ENCODE peak calls at places on chromosomes 6 and 20, in six cellular contexts. One of them, this sample, is unnamed.
A peak's percentile ranks its signal among the peaks of the same experiment; 100 is the strongest.

GRCh38 chr6:24069546-24069945 is 56.5 kb upstream of the NRSN1 start:
- DNase-seq in HCT116: no peak
- DNase-seq in H1: no peak
- DNase-seq in K562: no peak
- DNase-seq in GM12878: no peak
- DNase-seq in HepG2: no peak
- DNase-seq in this sample: no peak

GRCh38 chr6:83854766-83855165 is 1.6 kb downstream of the RIPPLY2 start:
- DNase-seq in HCT116: no peak
- DNase-seq in H1: no peak
- DNase-seq in K562: no peak
- DNase-seq in GM12878: no peak
- DNase-seq in HepG2: no peak
- DNase-seq in this sample: no peak

GRCh38 chr20:51085761-51086160 is 62.9 kb upstream of the KCNG1 start:
- DNase-seq in HCT116: peak; percentile 18
- DNase-seq in H1: no peak
- DNase-seq in K562: peak; percentile 6
- DNase-seq in GM12878: no peak
- DNase-seq in HepG2: no peak
- DNase-seq in this sample: no peak

GRCh38 chr6:83368582-83368981 is 62.3 kb downstream of the ME1 start:
- DNase-seq in HCT116: no peak
- DNase-seq in H1: no peak
- DNase-seq in K562: no peak
- DNase-seq in GM12878: no peak
- DNase-seq in HepG2: no peak
- DNase-seq in this sample: no peak

GRCh38 chr20:17558154-17558940 is 11.5 kb upstream of the DSTN start:
- DNase-seq in HCT116: peak; percentile 88
- DNase-seq in H1: no peak
- DNase-seq in K562: peak; percentile 65
- DNase-seq in GM12878: no peak
- DNase-seq in HepG2: peak; percentile 83
- DNase-seq in this sample: peak; percentile 54

GRCh38 chr6:28982476-28983266 is 22.4 kb downstream of the ZNF311 start:
- DNase-seq in HCT116: no peak
- DNase-seq in H1: no peak
- DNase-seq in K562: peak; percentile 90
- DNase-seq in GM12878: peak; percentile 11
- DNase-seq in HepG2: peak; percentile 87
- DNase-seq in this sample: no peak

GRCh38 chr6:168150551-168151444 is 71.8 kb upstream of the FRMD1 start:
- DNase-seq in HCT116: no peak
- DNase-seq in H1: no peak
- DNase-seq in K562: no peak
- DNase-seq in GM12878: no peak
- DNase-seq in HepG2: no peak
- DNase-seq in this sample: no peak

GRCh38 chr6:24840187-24840586 is 41.5 kb upstream of the ARMH2 start:
- DNase-seq in HCT116: no peak
- DNase-seq in H1: no peak
- DNase-seq in K562: no peak
- DNase-seq in GM12878: no peak
- DNase-seq in HepG2: no peak
- DNase-seq in this sample: no peak

GRCh38 chr20:8454137-8454712 is 322.2 kb downstream of the PLCB1 start:
- DNase-seq in HCT116: peak; percentile 41
- DNase-seq in H1: no peak
- DNase-seq in K562: no peak
- DNase-seq in GM12878: peak; percentile 17
- DNase-seq in HepG2: peak; percentile 65
- DNase-seq in this sample: peak; percentile 9

GRCh38 chr20:6485376-6485775 is 282.1 kb upstream of the BMP2 start:
- DNase-seq in HCT116: no peak
- DNase-seq in H1: no peak
- DNase-seq in K562: no peak
- DNase-seq in GM12878: no peak
- DNase-seq in HepG2: no peak
- DNase-seq in this sample: no peak

GRCh38 chr6:6169141-6169540 is 151.3 kb downstream of the F13A1 start:
- DNase-seq in HCT116: no peak
- DNase-seq in H1: no peak
- DNase-seq in K562: no peak
- DNase-seq in GM12878: no peak
- DNase-seq in HepG2: no peak
- DNase-seq in this sample: peak; percentile 56

GRCh38 chr6:143441680-143442359 is 8.7 kb downstream of the ADAT2 start:
- DNase-seq in HCT116: no peak
- DNase-seq in H1: no peak
- DNase-seq in K562: peak; percentile 10
- DNase-seq in GM12878: no peak
- DNase-seq in HepG2: no peak
- DNase-seq in this sample: no peak

GRCh38 chr6:113361014-113361645 is 496.0 kb upstream of the MARCKS start:
- DNase-seq in HCT116: peak; percentile 66
- DNase-seq in H1: no peak
- DNase-seq in K562: no peak
- DNase-seq in GM12878: no peak
- DNase-seq in HepG2: peak; percentile 82
- DNase-seq in this sample: no peak

GRCh38 chr6:158022749-158023596 is 41.3 kb downstream of the SYNJ2 start:
- DNase-seq in HCT116: no peak
- DNase-seq in H1: no peak
- DNase-seq in K562: no peak
- DNase-seq in GM12878: no peak
- DNase-seq in HepG2: no peak
- DNase-seq in this sample: no peak

GRCh38 chr20:17889226-17889625 is 79.4 kb downstream of the SNX5 start:
- DNase-seq in HCT116: peak; percentile 15
- DNase-seq in H1: no peak
- DNase-seq in K562: no peak
- DNase-seq in GM12878: no peak
- DNase-seq in HepG2: peak; percentile 73
- DNase-seq in this sample: no peak

GRCh38 chr6:6543181-6543879 is 45.2 kb upstream of the LY86 start:
- DNase-seq in HCT116: no peak
- DNase-seq in H1: no peak
- DNase-seq in K562: no peak
- DNase-seq in GM12878: peak; percentile 79
- DNase-seq in HepG2: no peak
- DNase-seq in this sample: no peak

GRCh38 chr6:110419028-110419739 is 3.8 kb upstream of the DDO start:
- DNase-seq in HCT116: no peak
- DNase-seq in H1: no peak
- DNase-seq in K562: no peak
- DNase-seq in GM12878: no peak
- DNase-seq in HepG2: peak; percentile 77
- DNase-seq in this sample: no peak

GRCh38 chr20:20363449-20364015 is 4.4 kb upstream of the INSM1 start:
- DNase-seq in HCT116: no peak
- DNase-seq in H1: no peak
- DNase-seq in K562: no peak
- DNase-seq in GM12878: no peak
- DNase-seq in HepG2: no peak
- DNase-seq in this sample: no peak

GRCh38 chr6:30938730-30939129 is 2.0 kb upstream of the MUCL3 start:
- DNase-seq in HCT116: no peak
- DNase-seq in H1: no peak
- DNase-seq in K562: no peak
- DNase-seq in GM12878: no peak
- DNase-seq in HepG2: no peak
- DNase-seq in this sample: no peak

GRCh38 chr6:168496932-168497331 is 55.9 kb downstream of the SMOC2 start:
- DNase-seq in HCT116: no peak
- DNase-seq in H1: no peak
- DNase-seq in K562: no peak
- DNase-seq in GM12878: no peak
- DNase-seq in HepG2: no peak
- DNase-seq in this sample: no peak

DNA sequence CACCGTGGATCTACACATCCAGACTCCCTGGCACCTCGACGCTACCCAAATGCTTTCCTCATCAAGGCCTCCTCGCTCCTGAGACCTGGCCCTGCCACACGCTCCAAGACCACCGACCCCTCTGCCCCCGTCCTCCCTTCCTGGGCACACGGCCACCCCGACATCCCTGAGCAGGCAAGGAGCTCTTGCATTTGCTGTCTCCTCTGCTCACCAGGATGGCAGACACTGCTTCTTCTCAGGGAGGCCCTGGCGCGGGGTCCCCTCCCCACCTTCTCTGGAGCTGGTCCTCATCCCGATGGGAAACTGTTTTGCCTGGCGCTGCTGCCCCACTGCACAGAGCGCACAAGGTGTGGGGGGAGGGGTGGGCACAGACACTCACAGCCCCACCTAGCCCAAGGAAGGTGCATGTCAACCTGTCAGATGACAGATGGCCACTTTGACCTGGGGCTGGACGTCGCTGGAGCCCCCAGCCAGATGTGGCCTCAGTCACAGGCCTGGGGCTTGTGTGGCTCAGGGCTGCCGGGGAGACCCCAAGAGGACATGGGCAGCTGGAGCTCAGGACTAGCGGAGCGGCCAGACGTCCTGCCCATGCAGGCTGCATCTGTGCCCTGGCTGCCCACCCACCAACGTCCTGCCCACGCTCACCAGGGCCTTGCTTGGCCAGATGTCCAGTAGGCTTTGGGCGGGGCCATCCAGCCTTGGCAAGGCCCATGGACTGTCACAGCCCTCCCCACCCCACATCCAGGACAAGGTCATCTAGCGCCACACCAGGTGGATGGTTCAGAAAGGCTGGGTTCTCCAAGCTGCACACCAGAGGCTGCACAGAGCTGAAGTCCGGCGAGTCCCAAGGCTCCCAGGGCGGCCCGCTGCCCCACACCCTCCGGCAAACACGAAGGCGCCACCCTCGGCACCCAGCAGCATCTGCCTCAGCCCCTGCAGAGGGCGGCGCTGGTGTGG is 6.2 kb upstream of the KCNQ2 start:
- DNase-seq in HCT116: no peak
- DNase-seq in H1: no peak
- DNase-seq in K562: no peak
- DNase-seq in GM12878: no peak
- DNase-seq in HepG2: no peak
- DNase-seq in this sample: no peak
- H3K4me1 ChIP-seq in HCT116: peaks cover 21% of the 10 kb centered on the region
- H3K4me1 ChIP-seq in H1: no peaks in the 10 kb centered on the region
- H3K4me1 ChIP-seq in K562: peaks cover 32% of the 10 kb centered on the region
- H3K4me1 ChIP-seq in GM12878: no peaks in the 10 kb centered on the region
- H3K4me1 ChIP-seq in HepG2: peaks cover 9% of the 10 kb centered on the region
- H3K4me1 ChIP-seq in this sample: peaks cover 40% of the 10 kb centered on the region

DNA sequence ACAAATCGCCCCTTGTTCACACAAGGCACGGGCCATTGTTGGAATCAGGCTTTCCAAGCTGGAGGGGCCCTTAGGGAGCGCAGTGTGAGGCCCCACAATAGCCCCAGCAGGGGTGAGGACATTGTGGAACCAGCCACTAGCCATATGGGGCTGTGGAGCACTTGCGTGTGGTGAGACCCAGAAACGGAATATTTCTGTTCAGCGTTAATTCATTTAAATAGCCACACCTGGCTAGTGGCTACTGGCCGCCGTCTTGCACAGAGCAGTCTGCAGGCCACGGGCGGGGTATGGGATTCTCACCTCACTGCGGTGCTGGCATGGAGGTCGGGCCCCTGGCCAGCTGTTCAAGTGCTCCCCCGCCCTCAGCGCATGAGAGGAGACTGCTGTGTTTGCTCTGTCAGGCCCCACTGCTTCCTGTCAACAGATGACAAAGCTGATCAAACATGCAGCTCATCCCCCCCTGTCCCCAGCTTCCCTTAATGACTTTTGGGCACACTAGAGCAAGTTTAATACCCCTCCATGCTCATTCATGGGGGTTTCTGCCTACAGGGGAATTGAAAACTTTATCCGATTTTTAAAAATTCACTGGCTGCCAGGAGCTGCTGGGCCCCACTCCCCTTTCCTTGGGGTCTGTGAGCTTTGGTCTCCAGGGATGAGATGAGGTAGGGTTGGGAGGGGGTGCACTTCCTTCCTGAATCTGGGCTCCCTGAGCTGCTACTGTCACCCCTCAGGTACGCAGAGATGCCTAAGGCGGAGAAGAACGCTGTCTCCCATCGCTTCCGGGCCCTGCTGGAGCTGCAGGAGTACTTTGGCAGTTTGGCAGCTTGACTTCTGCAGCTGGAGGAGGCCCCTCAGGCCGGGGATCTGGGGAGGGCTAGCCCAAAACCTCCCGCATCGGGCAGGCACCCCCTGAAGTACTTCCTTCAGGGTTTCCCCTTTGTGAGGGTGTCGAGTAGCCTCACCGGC is 13.6 kb downstream of the ITPA start:
- DNase-seq in HCT116: no peak
- DNase-seq in H1: no peak
- DNase-seq in K562: no peak
- DNase-seq in GM12878: no peak
- DNase-seq in HepG2: peak; percentile 99
- DNase-seq in this sample: no peak
- TF ChIP-seq ZNF274 in HCT116: no peak
- TF ChIP-seq ZNF274 in H1: no peak
- TF ChIP-seq ZNF274 in K562: no peak
- TF ChIP-seq ZNF274 in GM12878: no peak
- TF ChIP-seq ZNF274 in HepG2: peak; percentile 90
- TF ChIP-seq ZNF274 in this sample: no peak

DNA sequence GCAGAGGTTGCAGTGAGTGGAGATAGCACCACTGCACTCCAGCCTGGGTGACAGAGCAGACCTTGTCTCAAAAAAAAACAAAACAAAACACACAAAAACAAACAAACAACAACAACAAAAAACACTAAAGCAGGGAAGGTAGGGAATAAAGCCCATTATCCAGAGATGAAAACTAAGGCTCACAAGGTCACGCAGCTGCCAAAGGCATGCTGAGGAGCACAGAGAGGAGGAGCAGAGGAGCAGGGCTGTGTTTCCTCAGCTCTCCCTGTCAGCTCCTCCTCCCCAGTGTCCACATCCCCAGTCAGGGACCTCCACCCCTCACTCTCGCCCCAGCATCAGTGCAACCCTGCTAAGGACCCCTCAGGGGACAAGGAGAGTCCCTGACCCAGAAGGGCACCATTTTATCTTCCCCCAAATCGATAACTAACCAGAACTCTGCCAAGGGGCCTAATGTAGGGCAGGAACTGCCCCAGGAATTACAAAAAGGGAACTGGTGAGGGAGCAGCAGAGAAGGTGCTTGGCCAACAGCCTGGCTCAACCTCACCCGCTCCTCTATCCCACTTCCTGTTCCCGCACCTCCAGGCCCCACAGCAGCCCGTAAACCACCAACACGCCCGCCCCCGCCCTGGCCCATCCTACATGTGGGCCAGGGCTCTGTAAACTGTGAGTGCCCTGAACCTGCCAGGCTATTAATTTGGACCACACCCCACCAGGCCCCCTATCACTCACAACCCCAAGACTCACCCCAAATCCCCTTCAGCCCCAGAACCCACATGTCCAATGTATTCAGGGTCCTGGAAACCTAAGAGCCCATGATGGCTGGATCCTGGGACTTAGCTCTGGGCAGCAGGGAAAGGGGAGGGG is 9.0 kb downstream of the TEAD3 start:
- DNase-seq in HCT116: no peak
- DNase-seq in H1: no peak
- DNase-seq in K562: no peak
- DNase-seq in GM12878: no peak
- DNase-seq in HepG2: no peak
- DNase-seq in this sample: no peak
- H3K4me1 ChIP-seq in HCT116: peaks cover 70% of the 10 kb centered on the region
- H3K4me1 ChIP-seq in H1: peaks cover 28% of the 10 kb centered on the region
- H3K4me1 ChIP-seq in K562: peaks cover 63% of the 10 kb centered on the region
- H3K4me1 ChIP-seq in GM12878: no peaks in the 10 kb centered on the region
- H3K4me1 ChIP-seq in HepG2: peaks cover 25% of the 10 kb centered on the region
- H3K4me1 ChIP-seq in this sample: peaks cover 41% of the 10 kb centered on the region

GRCh38 chr6:32623693-32624092 is 13.5 kb upstream of the HLA-DQA1 start:
- DNase-seq in HCT116: no peak
- DNase-seq in H1: no peak
- DNase-seq in K562: no peak
- DNase-seq in GM12878: no peak
- DNase-seq in HepG2: no peak
- DNase-seq in this sample: no peak
- TF ChIP-seq ZNF274 in HCT116: no peak
- TF ChIP-seq ZNF274 in H1: no peak
- TF ChIP-seq ZNF274 in K562: no peak
- TF ChIP-seq ZNF274 in GM12878: no peak
- TF ChIP-seq ZNF274 in HepG2: no peak
- TF ChIP-seq ZNF274 in this sample: no peak

This sample was measured in NT2/D1.